ENCODE peak calls at places on chromosomes 4 and X, in eight cellular contexts. A is NCI-H1930; B is stimulated activated CD8-positive, alpha-beta memory T cell treated with anti-CD3 and anti-CD28 coated beads, Interleukin-4, amount 100 ng/mL, for 4 hours; H is T-cell; C is ELF-1; N is progenitor cell of endocrine pancreas; D is SHP77; E is ascending aorta. M is an unnamed sample.

GRCh38 chrX:149707147-149707901 is 4.5 kb upstream of the MAGEA11 start:
- DNase-seq in A (no peak), B (no peak), H (no peak), C (no peak), N (no peak), D (no peak), E (no peak), M (no peak)

GRCh38 chrX:124619710-124620109 is 273.3 kb downstream of the SH2D1A start:
- DNase-seq in A (no peak), B (no peak), H (no peak), C (no peak), N (no peak), D (no peak), E (no peak), M (no peak)

GRCh38 chr4:52552778-52553177 is 106.3 kb downstream of the USP46 start:
- DNase-seq in A (no peak), B (no peak), H (no peak), C (no peak), N (no peak), D (no peak), E (no peak), M (no peak)

GRCh38 chr4:21790437-21791029 is 158.0 kb downstream of the KCNIP4 start:
- DNase-seq in A (peak), B (no peak), H (no peak), C (no peak), N (no peak), D (no peak), E (no peak), M (peak)

GRCh38 chr4:119570401-119570800 is 58.2 kb downstream of the PDE5A start:
- DNase-seq in A (no peak), B (no peak), H (no peak), C (no peak), N (no peak), D (no peak), E (no peak), M (no peak)

GRCh38 chr4:162163892-162164759 is at the start of gene FSTL5:
- DNase-seq in A (peak), B (no peak), H (peak), C (peak), N (peak), D (peak), E (no peak), M (no peak)

GRCh38 chr4:124480061-124480460 is 232.5 kb downstream of the ANKRD50 start:
- DNase-seq in A (no peak), B (no peak), H (no peak), C (no peak), N (no peak), D (no peak), E (no peak), M (no peak)

GRCh38 chr4:37890501-37891220 is at the start of gene TBC1D1:
- DNase-seq in A (no peak), B (peak), H (peak), C (peak), N (peak), D (no peak), E (peak), M (no peak)

GRCh38 chrX:15163131-15163530 is 106.8 kb downstream of the ASB9 start:
- DNase-seq in A (no peak), B (no peak), H (no peak), C (no peak), N (no peak), D (no peak), E (no peak), M (no peak)

GRCh38 chr4:37219251-37219650 is 25.3 kb upstream of the NWD2 start:
- DNase-seq in A (no peak), B (no peak), H (no peak), C (no peak), N (no peak), D (no peak), E (no peak), M (no peak)

GRCh38 chrX:40084471-40084870 is 13.3 kb downstream of the BCOR start:
- DNase-seq in A (no peak), B (no peak), H (no peak), C (no peak), N (no peak), D (no peak), E (no peak), M (no peak)

GRCh38 chr4:16785800-16786527 is 112.5 kb downstream of the LDB2 start:
- DNase-seq in A (no peak), B (no peak), H (no peak), C (peak), N (no peak), D (no peak), E (no peak), M (no peak)

GRCh38 chrX:40248822-40249221 is 151.1 kb upstream of the BCOR start:
- DNase-seq in A (no peak), B (no peak), H (no peak), C (no peak), N (no peak), D (no peak), E (no peak), M (no peak)

GRCh38 chr4:16294455-16294854 is 68.2 kb upstream of the TAPT1 start:
- DNase-seq in A (no peak), B (no peak), H (no peak), C (no peak), N (no peak), D (no peak), E (no peak), M (no peak)

GRCh38 chrX:37348237-37349130 is 680 bp upstream of the PRRG1 start:
- DNase-seq in A (no peak), B (no peak), H (no peak), C (no peak), N (no peak), D (no peak), E (no peak), M (no peak)

GRCh38 chrX:114924846-114925245 is 92.6 kb downstream of the IL13RA2 start:
- DNase-seq in A (no peak), B (no peak), H (no peak), C (peak), N (no peak), D (no peak), E (no peak), M (no peak)

GRCh38 chr4:174047363-174047762 is 236.1 kb downstream of the FBXO8 start:
- DNase-seq in A (no peak), B (no peak), H (no peak), C (no peak), N (no peak), D (no peak), E (no peak), M (no peak)

GRCh38 chr4:86670739-86671138 is 76.6 kb downstream of the PTPN13 start:
- DNase-seq in A (no peak), B (no peak), H (no peak), C (no peak), N (no peak), D (no peak), E (no peak), M (no peak)

GRCh38 chr4:124970011-124970410 is 257.5 kb upstream of the ANKRD50 start:
- DNase-seq in A (no peak), B (no peak), H (no peak), C (no peak), N (no peak), D (no peak), E (no peak), M (no peak)

GRCh38 chrX:146278381-146278780 is 460.8 kb downstream of the SLITRK2 start:
- DNase-seq in A (no peak), B (no peak), H (no peak), C (peak), N (no peak), D (no peak), E (no peak), M (peak)

GRCh38 chrX:107726809-107727534 is 48.6 kb downstream of the TSC22D3 start:
- DNase-seq in A (no peak), B (no peak), H (no peak), C (no peak), N (no peak), D (no peak), E (no peak), M (no peak)

GRCh38 chr4:20251796-20252655 is at the start of gene SLIT2:
- DNase-seq in A (peak), B (no peak), H (no peak), C (peak), N (peak), D (peak), E (peak), M (no peak)

GRCh38 chrX:18886344-18887161 is 97.4 kb downstream of the PHKA2 start:
- DNase-seq in A (no peak), B (no peak), H (peak), C (peak), N (no peak), D (no peak), E (peak), M (peak)

GRCh38 chr4:153137677-153138630 is 66.3 kb upstream of the TRIM2 start:
- DNase-seq in A (no peak), B (no peak), H (no peak), C (no peak), N (no peak), D (no peak), E (no peak), M (no peak)

GRCh38 chr4:2411786-2412510 is 6.5 kb downstream of the ZFYVE28 start:
- DNase-seq in A (no peak), B (no peak), H (no peak), C (no peak), N (no peak), D (no peak), E (no peak), M (no peak)

GRCh38 chr4:132108784-132109183 is 1040.3 kb upstream of the PCDH10 start:
- DNase-seq in A (no peak), B (no peak), H (no peak), C (no peak), N (no peak), D (no peak), E (no peak), M (no peak)

GRCh38 chrX:135416546-135416945 is 5.2 kb upstream of the SMIM10L2A start:
- DNase-seq in A (no peak), B (no peak), H (no peak), C (no peak), N (no peak), D (no peak), E (no peak), M (no peak)

GRCh38 chr4:20195071-20195885 is 56.4 kb upstream of the SLIT2 start:
- DNase-seq in A (no peak), B (no peak), H (no peak), C (no peak), N (no peak), D (no peak), E (no peak), M (no peak)

GRCh38 chr4:145899886-145900466 is 38.6 kb downstream of the ZNF827 start:
- DNase-seq in A (no peak), B (no peak), H (no peak), C (no peak), N (no peak), D (no peak), E (no peak), M (no peak)

GRCh38 chr4:56086073-56086521 is 137.4 kb downstream of the CEP135 start:
- DNase-seq in A (no peak), B (no peak), H (no peak), C (peak), N (no peak), D (no peak), E (no peak), M (no peak)

M was measured in KG1.